ENCODE peak calls at places on chromosome 4, in ten cellular contexts. One of them, this sample, is unnamed.

GRCh38 chr4:110550260-110550659 is 72.6 kb downstream of the PITX2 start:
- DNase-seq in PC-3: peak
- DNase-seq in psoas muscle: no peak
- DNase-seq in CD8-positive, alpha-beta T cell: no peak
- DNase-seq in testis: no peak
- DNase-seq in Caco-2: no peak
- DNase-seq in endothelial cell: no peak
- DNase-seq in activated B cell treated with CpG ODN at 0.5 μM for 24 hours: no peak
- DNase-seq in GM23338: no peak
- DNase-seq in fibroblast of lung: peak
- DNase-seq in this sample: no peak

GRCh38 chr4:56743550-56743949 is 62.5 kb upstream of the HOPX start:
- DNase-seq in activated B cell treated with CpG ODN at 0.5 μM for 24 hours: no peak
- DNase-seq in CD8-positive, alpha-beta T cell: no peak
- DNase-seq in Caco-2: peak
- DNase-seq in psoas muscle: no peak
- DNase-seq in endothelial cell: no peak
- DNase-seq in testis: no peak
- DNase-seq in fibroblast of lung: no peak
- DNase-seq in PC-3: peak
- DNase-seq in GM23338: no peak
- DNase-seq in this sample: no peak

GRCh38 chr4:76035799-76036389 is at the start of gene CXCL11:
- DNase-seq in GM23338: no peak
- DNase-seq in endothelial cell: no peak
- DNase-seq in fibroblast of lung: no peak
- DNase-seq in CD8-positive, alpha-beta T cell: no peak
- DNase-seq in psoas muscle: no peak
- DNase-seq in Caco-2: no peak
- DNase-seq in PC-3: no peak
- DNase-seq in activated B cell treated with CpG ODN at 0.5 μM for 24 hours: no peak
- DNase-seq in testis: no peak
- DNase-seq in this sample: no peak

GRCh38 chr4:8157496-8157895 is 1.1 kb downstream of the ABLIM2 start:
- DNase-seq in CD8-positive, alpha-beta T cell: no peak
- DNase-seq in activated B cell treated with CpG ODN at 0.5 μM for 24 hours: no peak
- DNase-seq in testis: no peak
- DNase-seq in Caco-2: no peak
- DNase-seq in GM23338: peak
- DNase-seq in psoas muscle: peak
- DNase-seq in fibroblast of lung: no peak
- DNase-seq in endothelial cell: no peak
- DNase-seq in PC-3: no peak
- DNase-seq in this sample: no peak

GRCh38 chr4:79597266-79597665 is 189.2 kb upstream of the GK2 start:
- DNase-seq in CD8-positive, alpha-beta T cell: no peak
- DNase-seq in fibroblast of lung: peak
- DNase-seq in GM23338: no peak
- DNase-seq in psoas muscle: no peak
- DNase-seq in Caco-2: no peak
- DNase-seq in endothelial cell: no peak
- DNase-seq in testis: no peak
- DNase-seq in PC-3: no peak
- DNase-seq in activated B cell treated with CpG ODN at 0.5 μM for 24 hours: no peak
- DNase-seq in this sample: no peak

GRCh38 chr4:72302981-72303704 is 265.9 kb downstream of the ADAMTS3 start:
- DNase-seq in CD8-positive, alpha-beta T cell: peak
- DNase-seq in endothelial cell: peak
- DNase-seq in activated B cell treated with CpG ODN at 0.5 μM for 24 hours: peak
- DNase-seq in fibroblast of lung: peak
- DNase-seq in psoas muscle: no peak
- DNase-seq in GM23338: peak
- DNase-seq in PC-3: peak
- DNase-seq in testis: peak
- DNase-seq in Caco-2: peak
- DNase-seq in this sample: peak

GRCh38 chr4:8254076-8254475 is 15.5 kb upstream of the HTRA3 start:
- DNase-seq in GM23338: no peak
- DNase-seq in PC-3: no peak
- DNase-seq in activated B cell treated with CpG ODN at 0.5 μM for 24 hours: no peak
- DNase-seq in fibroblast of lung: no peak
- DNase-seq in CD8-positive, alpha-beta T cell: no peak
- DNase-seq in endothelial cell: no peak
- DNase-seq in psoas muscle: no peak
- DNase-seq in testis: no peak
- DNase-seq in Caco-2: no peak
- DNase-seq in this sample: no peak

GRCh38 chr4:4762909-4763814 is 96.3 kb upstream of the MSX1 start:
- DNase-seq in fibroblast of lung: peak
- DNase-seq in GM23338: peak
- DNase-seq in PC-3: peak
- DNase-seq in CD8-positive, alpha-beta T cell: no peak
- DNase-seq in psoas muscle: no peak
- DNase-seq in Caco-2: no peak
- DNase-seq in testis: no peak
- DNase-seq in activated B cell treated with CpG ODN at 0.5 μM for 24 hours: peak
- DNase-seq in endothelial cell: peak
- DNase-seq in this sample: peak

GRCh38 chr4:181437895-181438294 is 805.3 kb upstream of the TENM3 start:
- DNase-seq in activated B cell treated with CpG ODN at 0.5 μM for 24 hours: no peak
- DNase-seq in endothelial cell: no peak
- DNase-seq in fibroblast of lung: no peak
- DNase-seq in psoas muscle: no peak
- DNase-seq in CD8-positive, alpha-beta T cell: no peak
- DNase-seq in Caco-2: no peak
- DNase-seq in PC-3: no peak
- DNase-seq in GM23338: peak
- DNase-seq in testis: no peak
- DNase-seq in this sample: no peak

GRCh38 chr4:101086801-101087586 is 260.3 kb downstream of the PPP3CA start:
- DNase-seq in fibroblast of lung: no peak
- DNase-seq in Caco-2: peak
- DNase-seq in GM23338: peak
- DNase-seq in endothelial cell: peak
- DNase-seq in activated B cell treated with CpG ODN at 0.5 μM for 24 hours: no peak
- DNase-seq in testis: no peak
- DNase-seq in psoas muscle: no peak
- DNase-seq in PC-3: peak
- DNase-seq in CD8-positive, alpha-beta T cell: no peak
- DNase-seq in this sample: no peak

DNA sequence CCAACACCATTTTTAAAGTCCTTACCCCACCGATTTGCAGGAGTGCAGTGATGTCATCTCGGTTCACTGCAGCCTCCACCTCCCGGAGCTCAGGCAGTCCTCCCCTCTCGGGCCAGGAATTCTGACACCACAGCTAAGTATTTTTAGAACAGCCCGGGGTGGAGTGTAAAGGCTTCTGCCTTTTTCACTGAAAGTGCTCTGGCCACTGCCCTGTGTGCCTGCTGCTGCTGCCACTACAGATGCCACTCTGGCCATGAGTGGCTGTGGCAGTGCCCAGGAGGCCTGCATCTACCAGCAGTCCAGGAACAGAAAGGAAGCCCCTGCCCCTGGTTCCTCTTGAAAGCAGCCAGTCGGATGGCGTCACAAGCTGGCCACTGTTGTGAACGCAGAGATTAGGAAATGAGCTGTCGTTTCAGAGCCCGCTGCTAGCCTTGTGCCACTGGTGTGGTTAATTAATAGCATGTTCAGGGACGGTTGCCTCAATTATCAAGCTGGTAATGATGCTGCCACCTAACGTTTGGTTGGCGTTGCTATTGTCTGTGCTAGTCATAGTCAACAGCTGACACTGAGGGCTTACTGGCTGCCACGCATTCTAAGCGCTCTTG is 23.6 kb upstream of the TBC1D14 start:
- DNase-seq in fibroblast of lung: peak
- DNase-seq in CD8-positive, alpha-beta T cell: no peak
- DNase-seq in Caco-2: no peak
- DNase-seq in psoas muscle: peak
- DNase-seq in endothelial cell: no peak
- DNase-seq in GM23338: peak
- DNase-seq in activated B cell treated with CpG ODN at 0.5 μM for 24 hours: no peak
- DNase-seq in testis: peak
- DNase-seq in PC-3: peak
- DNase-seq in this sample: peak
- TF ChIP-seq CTCF in fibroblast of lung: peak
- TF ChIP-seq CTCF in CD8-positive, alpha-beta T cell: no peak
- TF ChIP-seq CTCF in Caco-2: no peak
- TF ChIP-seq CTCF in psoas muscle: peak
- TF ChIP-seq CTCF in endothelial cell: no peak
- TF ChIP-seq CTCF in GM23338: no peak
- TF ChIP-seq CTCF in activated B cell treated with CpG ODN at 0.5 μM for 24 hours: no peak
- TF ChIP-seq CTCF in testis: no peak
- TF ChIP-seq CTCF in PC-3: peak
- TF ChIP-seq CTCF in this sample: no peak

GRCh38 chr4:6909113-6909969 is at the start of gene TBC1D14:
- DNase-seq in testis: peak
- DNase-seq in activated B cell treated with CpG ODN at 0.5 μM for 24 hours: peak
- DNase-seq in fibroblast of lung: peak
- DNase-seq in CD8-positive, alpha-beta T cell: peak
- DNase-seq in GM23338: peak
- DNase-seq in endothelial cell: peak
- DNase-seq in Caco-2: peak
- DNase-seq in PC-3: peak
- DNase-seq in psoas muscle: peak
- DNase-seq in this sample: peak
- TF ChIP-seq CTCF in testis: no peak
- TF ChIP-seq CTCF in activated B cell treated with CpG ODN at 0.5 μM for 24 hours: no peak
- TF ChIP-seq CTCF in fibroblast of lung: peak
- TF ChIP-seq CTCF in CD8-positive, alpha-beta T cell: no peak
- TF ChIP-seq CTCF in GM23338: no peak
- TF ChIP-seq CTCF in endothelial cell: peak
- TF ChIP-seq CTCF in Caco-2: peak
- TF ChIP-seq CTCF in PC-3: no peak
- TF ChIP-seq CTCF in psoas muscle: peak
- TF ChIP-seq CTCF in this sample: peak

DNA sequence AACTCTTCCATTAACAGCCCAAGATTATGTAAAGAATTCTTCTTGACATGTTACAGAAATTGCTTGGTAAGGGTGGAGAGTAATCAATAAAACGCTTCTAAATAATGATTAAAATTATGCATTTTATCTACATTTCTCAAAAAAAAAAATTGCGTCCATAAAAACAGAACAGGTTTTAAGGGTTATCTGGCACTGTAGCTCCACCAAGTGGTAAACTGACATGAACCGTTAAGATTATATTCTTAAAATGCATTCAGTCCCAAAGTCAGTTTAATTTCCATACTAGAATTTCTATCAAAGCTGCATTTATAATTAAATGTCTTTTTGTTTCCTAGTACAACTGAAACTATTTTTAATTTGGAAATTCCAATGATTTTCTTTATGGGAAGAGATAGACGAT is 214.0 kb upstream of the UGT8 start:
- DNase-seq in Caco-2: peak
- DNase-seq in CD8-positive, alpha-beta T cell: no peak
- DNase-seq in endothelial cell: peak
- DNase-seq in fibroblast of lung: peak
- DNase-seq in psoas muscle: no peak
- DNase-seq in GM23338: peak
- DNase-seq in activated B cell treated with CpG ODN at 0.5 μM for 24 hours: no peak
- DNase-seq in testis: no peak
- DNase-seq in PC-3: peak
- DNase-seq in this sample: peak
- TF ChIP-seq CTCF in Caco-2: peak
- TF ChIP-seq CTCF in CD8-positive, alpha-beta T cell: peak
- TF ChIP-seq CTCF in endothelial cell: peak
- TF ChIP-seq CTCF in fibroblast of lung: peak
- TF ChIP-seq CTCF in psoas muscle: peak
- TF ChIP-seq CTCF in GM23338: peak
- TF ChIP-seq CTCF in activated B cell treated with CpG ODN at 0.5 μM for 24 hours: no peak
- TF ChIP-seq CTCF in testis: peak
- TF ChIP-seq CTCF in PC-3: peak
- TF ChIP-seq CTCF in this sample: peak

GRCh38 chr4:146545102-146545501 is 23.4 kb upstream of the SLC10A7 start:
- DNase-seq in Caco-2: peak
- DNase-seq in activated B cell treated with CpG ODN at 0.5 μM for 24 hours: no peak
- DNase-seq in PC-3: peak
- DNase-seq in CD8-positive, alpha-beta T cell: no peak
- DNase-seq in fibroblast of lung: peak
- DNase-seq in endothelial cell: peak
- DNase-seq in testis: peak
- DNase-seq in GM23338: peak
- DNase-seq in psoas muscle: no peak
- DNase-seq in this sample: peak
- TF ChIP-seq CTCF in Caco-2: peak
- TF ChIP-seq CTCF in activated B cell treated with CpG ODN at 0.5 μM for 24 hours: no peak
- TF ChIP-seq CTCF in PC-3: peak
- TF ChIP-seq CTCF in CD8-positive, alpha-beta T cell: no peak
- TF ChIP-seq CTCF in fibroblast of lung: peak
- TF ChIP-seq CTCF in endothelial cell: no peak
- TF ChIP-seq CTCF in testis: no peak
- TF ChIP-seq CTCF in GM23338: peak
- TF ChIP-seq CTCF in psoas muscle: no peak
- TF ChIP-seq CTCF in this sample: peak

GRCh38 chr4:94390804-94391410 is 48.3 kb upstream of the HPGDS start:
- DNase-seq in PC-3: peak
- DNase-seq in activated B cell treated with CpG ODN at 0.5 μM for 24 hours: no peak
- DNase-seq in psoas muscle: no peak
- DNase-seq in endothelial cell: peak
- DNase-seq in testis: peak
- DNase-seq in CD8-positive, alpha-beta T cell: no peak
- DNase-seq in fibroblast of lung: no peak
- DNase-seq in Caco-2: peak
- DNase-seq in GM23338: peak
- DNase-seq in this sample: peak
- TF ChIP-seq CTCF in PC-3: peak
- TF ChIP-seq CTCF in activated B cell treated with CpG ODN at 0.5 μM for 24 hours: no peak
- TF ChIP-seq CTCF in psoas muscle: peak
- TF ChIP-seq CTCF in endothelial cell: peak
- TF ChIP-seq CTCF in testis: peak
- TF ChIP-seq CTCF in CD8-positive, alpha-beta T cell: peak
- TF ChIP-seq CTCF in fibroblast of lung: peak
- TF ChIP-seq CTCF in Caco-2: peak
- TF ChIP-seq CTCF in GM23338: peak
- TF ChIP-seq CTCF in this sample: peak

GRCh38 chr4:77045490-77045889 is 30.3 kb downstream of the CCNI start:
- DNase-seq in Caco-2: no peak
- DNase-seq in psoas muscle: no peak
- DNase-seq in fibroblast of lung: peak
- DNase-seq in GM23338: peak
- DNase-seq in PC-3: peak
- DNase-seq in activated B cell treated with CpG ODN at 0.5 μM for 24 hours: no peak
- DNase-seq in endothelial cell: no peak
- DNase-seq in CD8-positive, alpha-beta T cell: no peak
- DNase-seq in testis: no peak
- DNase-seq in this sample: no peak
- TF ChIP-seq CTCF in Caco-2: no peak
- TF ChIP-seq CTCF in psoas muscle: peak
- TF ChIP-seq CTCF in fibroblast of lung: no peak
- TF ChIP-seq CTCF in GM23338: peak
- TF ChIP-seq CTCF in PC-3: peak
- TF ChIP-seq CTCF in activated B cell treated with CpG ODN at 0.5 μM for 24 hours: no peak
- TF ChIP-seq CTCF in endothelial cell: no peak
- TF ChIP-seq CTCF in CD8-positive, alpha-beta T cell: no peak
- TF ChIP-seq CTCF in testis: no peak
- TF ChIP-seq CTCF in this sample: peak

GRCh38 chr4:81084029-81084428 is 53.5 kb downstream of the BMP3 start:
- DNase-seq in PC-3: peak
- DNase-seq in fibroblast of lung: peak
- DNase-seq in psoas muscle: no peak
- DNase-seq in GM23338: no peak
- DNase-seq in testis: no peak
- DNase-seq in activated B cell treated with CpG ODN at 0.5 μM for 24 hours: no peak
- DNase-seq in CD8-positive, alpha-beta T cell: no peak
- DNase-seq in endothelial cell: no peak
- DNase-seq in Caco-2: peak
- DNase-seq in this sample: no peak
- TF ChIP-seq CTCF in PC-3: peak
- TF ChIP-seq CTCF in fibroblast of lung: peak
- TF ChIP-seq CTCF in psoas muscle: no peak
- TF ChIP-seq CTCF in GM23338: no peak
- TF ChIP-seq CTCF in testis: no peak
- TF ChIP-seq CTCF in activated B cell treated with CpG ODN at 0.5 μM for 24 hours: no peak
- TF ChIP-seq CTCF in CD8-positive, alpha-beta T cell: no peak
- TF ChIP-seq CTCF in endothelial cell: no peak
- TF ChIP-seq CTCF in Caco-2: peak
- TF ChIP-seq CTCF in this sample: no peak

GRCh38 chr4:144611850-144612249 is 34.1 kb upstream of the HHIP start:
- DNase-seq in psoas muscle: no peak
- DNase-seq in CD8-positive, alpha-beta T cell: no peak
- DNase-seq in endothelial cell: peak
- DNase-seq in testis: no peak
- DNase-seq in fibroblast of lung: no peak
- DNase-seq in PC-3: peak
- DNase-seq in GM23338: peak
- DNase-seq in activated B cell treated with CpG ODN at 0.5 μM for 24 hours: no peak
- DNase-seq in Caco-2: peak
- DNase-seq in this sample: peak
- TF ChIP-seq CTCF in psoas muscle: no peak
- TF ChIP-seq CTCF in CD8-positive, alpha-beta T cell: no peak
- TF ChIP-seq CTCF in endothelial cell: peak
- TF ChIP-seq CTCF in testis: no peak
- TF ChIP-seq CTCF in fibroblast of lung: peak
- TF ChIP-seq CTCF in PC-3: peak
- TF ChIP-seq CTCF in GM23338: peak
- TF ChIP-seq CTCF in activated B cell treated with CpG ODN at 0.5 μM for 24 hours: no peak
- TF ChIP-seq CTCF in Caco-2: peak
- TF ChIP-seq CTCF in this sample: peak

This sample was measured in GM13977.